ENCODE peak calls at places on chromosomes 1 and 21, in four cellular contexts. R, A, W and X are unnamed samples.

GRCh38 chr1:231806623-231807470 is 180.3 kb downstream of the DISC1 start:
- DNase-seq in R (peak), A (no peak), W (peak), X (no peak)

GRCh38 chr1:185864889-185865288 is 130.7 kb downstream of the HMCN1 start:
- DNase-seq in R (no peak), A (peak), W (peak), X (peak)

GRCh38 chr1:87783315-87783714 is 454.6 kb downstream of the LMO4 start:
- DNase-seq in R (no peak), A (no peak), W (no peak), X (no peak)

GRCh38 chr1:27539901-27540861 is 50.2 kb upstream of the WASF2 start:
- DNase-seq in R (peak), A (no peak), W (peak), X (no peak)

GRCh38 chr1:229158317-229159294 is 112.3 kb upstream of the RAB4A start:
- DNase-seq in R (no peak), A (no peak), W (no peak), X (no peak)

GRCh38 chr21:30480145-30480544 is at the start of gene KRTAP19-1:
- DNase-seq in R (no peak), A (no peak), W (peak), X (no peak)

GRCh38 chr1:155277896-155278688 is 829 bp downstream of the HCN3 start:
- DNase-seq in R (peak), A (no peak), W (peak), X (no peak)

GRCh38 chr1:97424209-97424608 is 496.6 kb downstream of the DPYD start:
- DNase-seq in R (no peak), A (no peak), W (no peak), X (no peak)

GRCh38 chr1:154869351-154870116 is 547 bp downstream of the KCNN3 start:
- DNase-seq in R (no peak), A (no peak), W (no peak), X (no peak)

GRCh38 chr1:92990828-92991227 is 29.6 kb upstream of the DIPK1A start:
- DNase-seq in R (peak), A (no peak), W (no peak), X (no peak)

GRCh38 chr1:51750218-51750617 is 128.3 kb downstream of the NRDC start:
- DNase-seq in R (no peak), A (no peak), W (no peak), X (no peak)

GRCh38 chr1:202967684-202968281 is 726 bp upstream of the CYB5R1 start:
- DNase-seq in R (no peak), A (no peak), W (no peak), X (no peak)